ENCODE peak calls at places on chromosomes 13 and 19, in eight cellular contexts. One of them, this sample, is unnamed.

GRCh38 chr19:10499550-10500246 is 3.5 kb downstream of the KEAP1 start:
- DNase-seq in right lobe of liver: peak
- DNase-seq in hepatocyte: no peak
- DNase-seq in HCT116: no peak
- DNase-seq in fibroblast of the aortic adventitia: no peak
- DNase-seq in uterus: no peak
- DNase-seq in PC-3: no peak
- DNase-seq in GM23338: peak
- DNase-seq in this sample: peak

GRCh38 chr13:26816876-26817275 is 56.3 kb upstream of the GPR12 start:
- DNase-seq in HCT116: no peak
- DNase-seq in PC-3: no peak
- DNase-seq in right lobe of liver: no peak
- DNase-seq in uterus: no peak
- DNase-seq in hepatocyte: no peak
- DNase-seq in GM23338: no peak
- DNase-seq in fibroblast of the aortic adventitia: no peak
- DNase-seq in this sample: no peak

GRCh38 chr19:48806518-48806817 is 4.4 kb downstream of the BCAT2 start:
- DNase-seq in GM23338: peak
- DNase-seq in HCT116: no peak
- DNase-seq in fibroblast of the aortic adventitia: no peak
- DNase-seq in hepatocyte: no peak
- DNase-seq in right lobe of liver: no peak
- DNase-seq in uterus: peak
- DNase-seq in PC-3: no peak
- DNase-seq in this sample: no peak

GRCh38 chr19:3057275-3057714 is 5.0 kb downstream of the TLE5 start:
- DNase-seq in HCT116: no peak
- DNase-seq in uterus: peak
- DNase-seq in GM23338: no peak
- DNase-seq in fibroblast of the aortic adventitia: peak
- DNase-seq in PC-3: peak
- DNase-seq in hepatocyte: peak
- DNase-seq in right lobe of liver: peak
- DNase-seq in this sample: no peak

GRCh38 chr19:1169921-1170885 is 3.9 kb downstream of the SBNO2 start:
- DNase-seq in right lobe of liver: no peak
- DNase-seq in PC-3: peak
- DNase-seq in fibroblast of the aortic adventitia: peak
- DNase-seq in hepatocyte: no peak
- DNase-seq in GM23338: no peak
- DNase-seq in uterus: peak
- DNase-seq in HCT116: no peak
- DNase-seq in this sample: no peak

GRCh38 chr13:39016789-39017188 is 21.1 kb downstream of the PROSER1 start:
- DNase-seq in HCT116: peak
- DNase-seq in right lobe of liver: no peak
- DNase-seq in uterus: no peak
- DNase-seq in fibroblast of the aortic adventitia: peak
- DNase-seq in hepatocyte: peak
- DNase-seq in GM23338: peak
- DNase-seq in PC-3: peak
- DNase-seq in this sample: peak

GRCh38 chr13:29260684-29261083 is 334.8 kb downstream of the SLC7A1 start:
- DNase-seq in hepatocyte: peak
- DNase-seq in PC-3: no peak
- DNase-seq in uterus: no peak
- DNase-seq in fibroblast of the aortic adventitia: no peak
- DNase-seq in HCT116: no peak
- DNase-seq in right lobe of liver: no peak
- DNase-seq in GM23338: peak
- DNase-seq in this sample: no peak

GRCh38 chr13:86946734-86947133 is 724.4 kb upstream of the SLITRK5 start:
- DNase-seq in hepatocyte: no peak
- DNase-seq in GM23338: peak
- DNase-seq in HCT116: no peak
- DNase-seq in fibroblast of the aortic adventitia: no peak
- DNase-seq in uterus: no peak
- DNase-seq in right lobe of liver: no peak
- DNase-seq in PC-3: no peak
- DNase-seq in this sample: peak

GRCh38 chr19:18439025-18439909 is 1.3 kb upstream of the ISYNA1 start:
- DNase-seq in GM23338: peak
- DNase-seq in fibroblast of the aortic adventitia: peak
- DNase-seq in PC-3: peak
- DNase-seq in HCT116: no peak
- DNase-seq in hepatocyte: no peak
- DNase-seq in right lobe of liver: no peak
- DNase-seq in uterus: no peak
- DNase-seq in this sample: no peak

GRCh38 chr13:88764103-88764502 is 1092.9 kb downstream of the SLITRK5 start:
- DNase-seq in PC-3: no peak
- DNase-seq in uterus: no peak
- DNase-seq in HCT116: no peak
- DNase-seq in right lobe of liver: no peak
- DNase-seq in GM23338: peak
- DNase-seq in hepatocyte: no peak
- DNase-seq in fibroblast of the aortic adventitia: no peak
- DNase-seq in this sample: no peak

GRCh38 chr19:919157-920050 is 2.3 kb downstream of the KISS1R start:
- DNase-seq in uterus: no peak
- DNase-seq in fibroblast of the aortic adventitia: no peak
- DNase-seq in right lobe of liver: no peak
- DNase-seq in GM23338: peak
- DNase-seq in PC-3: peak
- DNase-seq in hepatocyte: peak
- DNase-seq in HCT116: no peak
- DNase-seq in this sample: peak

GRCh38 chr13:98664047-98664446 is 87.1 kb upstream of the STK24 start:
- DNase-seq in hepatocyte: no peak
- DNase-seq in PC-3: peak
- DNase-seq in HCT116: peak
- DNase-seq in GM23338: no peak
- DNase-seq in uterus: no peak
- DNase-seq in right lobe of liver: no peak
- DNase-seq in fibroblast of the aortic adventitia: peak
- DNase-seq in this sample: no peak

GRCh38 chr19:47093841-47094240 is 19.7 kb downstream of the ZC3H4 start:
- DNase-seq in right lobe of liver: no peak
- DNase-seq in hepatocyte: no peak
- DNase-seq in HCT116: no peak
- DNase-seq in GM23338: no peak
- DNase-seq in fibroblast of the aortic adventitia: no peak
- DNase-seq in PC-3: no peak
- DNase-seq in uterus: no peak
- DNase-seq in this sample: peak

GRCh38 chr19:47094557-47095517 is 18.7 kb downstream of the ZC3H4 start:
- DNase-seq in hepatocyte: peak
- DNase-seq in uterus: no peak
- DNase-seq in GM23338: no peak
- DNase-seq in HCT116: no peak
- DNase-seq in fibroblast of the aortic adventitia: no peak
- DNase-seq in right lobe of liver: no peak
- DNase-seq in PC-3: no peak
- DNase-seq in this sample: peak

GRCh38 chr19:47097396-47098217 is 16.0 kb downstream of the ZC3H4 start:
- DNase-seq in GM23338: no peak
- DNase-seq in right lobe of liver: no peak
- DNase-seq in HCT116: no peak
- DNase-seq in uterus: no peak
- DNase-seq in fibroblast of the aortic adventitia: peak
- DNase-seq in hepatocyte: no peak
- DNase-seq in PC-3: no peak
- DNase-seq in this sample: no peak

GRCh38 chr19:47096721-47097120 is 16.9 kb downstream of the ZC3H4 start:
- DNase-seq in uterus: no peak
- DNase-seq in HCT116: no peak
- DNase-seq in right lobe of liver: no peak
- DNase-seq in GM23338: no peak
- DNase-seq in PC-3: no peak
- DNase-seq in fibroblast of the aortic adventitia: no peak
- DNase-seq in hepatocyte: no peak
- DNase-seq in this sample: no peak

DNA sequence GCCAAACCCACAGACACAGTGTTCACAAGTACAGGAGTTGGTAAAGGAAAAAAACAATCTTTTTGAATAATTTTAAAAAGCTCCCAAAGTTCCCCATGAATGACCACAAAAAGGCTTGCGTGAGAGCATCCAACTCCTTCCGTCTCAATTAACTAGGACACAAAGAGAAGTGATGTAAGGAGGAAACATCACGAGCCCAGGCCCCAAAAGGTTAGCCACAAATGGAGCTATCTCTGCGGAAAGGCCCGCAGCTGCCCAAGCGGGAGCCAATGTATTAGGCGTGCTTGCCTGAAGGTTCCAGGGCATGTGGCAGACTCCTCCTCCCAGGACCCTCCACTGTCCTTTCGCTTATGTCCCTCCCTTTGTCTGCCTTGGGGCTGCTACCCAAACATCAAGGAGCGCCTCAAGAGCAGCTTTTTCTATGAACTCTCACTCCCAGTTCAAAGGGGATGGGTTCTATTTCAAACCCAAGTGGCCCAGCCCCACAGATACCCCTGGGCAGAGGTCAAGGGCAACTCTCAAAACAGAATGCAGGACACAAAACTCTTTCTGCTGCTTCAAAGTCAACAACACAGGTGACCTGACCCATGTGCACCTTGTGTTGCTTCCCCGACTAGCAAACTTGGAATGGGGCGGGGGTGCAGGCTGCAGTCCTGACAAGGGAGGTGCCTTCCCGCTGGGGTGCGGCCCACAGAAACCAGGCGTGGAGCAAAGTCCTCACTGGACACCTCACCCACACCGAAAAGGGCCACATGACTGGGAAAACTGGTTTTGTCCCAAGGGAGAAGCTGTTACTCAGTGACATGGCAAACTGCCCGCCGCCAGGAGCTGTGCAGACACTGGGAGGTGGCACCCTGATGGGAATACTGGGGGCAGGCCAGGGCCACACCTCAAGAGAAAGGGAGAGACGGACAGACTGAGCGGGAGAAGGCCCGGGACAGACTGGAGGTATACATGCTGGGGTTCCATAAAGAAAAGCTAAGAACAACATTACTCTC is 17.6 kb downstream of the ZC3H4 start:
- DNase-seq in fibroblast of the aortic adventitia: peak
- DNase-seq in right lobe of liver: peak
- DNase-seq in uterus: no peak
- DNase-seq in PC-3: peak
- DNase-seq in HCT116: peak
- DNase-seq in GM23338: peak
- DNase-seq in hepatocyte: peak
- DNase-seq in this sample: no peak
- TF ChIP-seq CTCF in fibroblast of the aortic adventitia: no peak
- TF ChIP-seq CTCF in right lobe of liver: no peak
- TF ChIP-seq CTCF in uterus: no peak
- TF ChIP-seq CTCF in PC-3: no peak
- TF ChIP-seq CTCF in HCT116: no peak
- TF ChIP-seq CTCF in GM23338: no peak
- TF ChIP-seq CTCF in hepatocyte: no peak
- TF ChIP-seq CTCF in this sample: no peak

GRCh38 chr13:51179432-51179971 is 42.7 kb upstream of the FAM124A start:
- DNase-seq in HCT116: no peak
- DNase-seq in uterus: no peak
- DNase-seq in GM23338: no peak
- DNase-seq in right lobe of liver: no peak
- DNase-seq in fibroblast of the aortic adventitia: no peak
- DNase-seq in PC-3: no peak
- DNase-seq in hepatocyte: no peak
- DNase-seq in this sample: no peak

GRCh38 chr13:51180853-51181511 is 41.2 kb upstream of the FAM124A start:
- DNase-seq in GM23338: peak
- DNase-seq in uterus: no peak
- DNase-seq in right lobe of liver: no peak
- DNase-seq in HCT116: no peak
- DNase-seq in fibroblast of the aortic adventitia: no peak
- DNase-seq in hepatocyte: no peak
- DNase-seq in PC-3: no peak
- DNase-seq in this sample: no peak

GRCh38 chr13:51175639-51176038 is 46.6 kb upstream of the FAM124A start:
- DNase-seq in right lobe of liver: no peak
- DNase-seq in fibroblast of the aortic adventitia: no peak
- DNase-seq in PC-3: no peak
- DNase-seq in HCT116: no peak
- DNase-seq in uterus: no peak
- DNase-seq in GM23338: no peak
- DNase-seq in hepatocyte: no peak
- DNase-seq in this sample: no peak

GRCh38 chr13:51177188-51177587 is 45.0 kb upstream of the FAM124A start:
- DNase-seq in PC-3: no peak
- DNase-seq in right lobe of liver: no peak
- DNase-seq in uterus: no peak
- DNase-seq in HCT116: no peak
- DNase-seq in GM23338: no peak
- DNase-seq in hepatocyte: no peak
- DNase-seq in fibroblast of the aortic adventitia: no peak
- DNase-seq in this sample: no peak

GRCh38 chr13:51178456-51179074 is 43.6 kb upstream of the FAM124A start:
- DNase-seq in fibroblast of the aortic adventitia: no peak
- DNase-seq in PC-3: no peak
- DNase-seq in HCT116: no peak
- DNase-seq in uterus: no peak
- DNase-seq in hepatocyte: no peak
- DNase-seq in GM23338: no peak
- DNase-seq in right lobe of liver: no peak
- DNase-seq in this sample: no peak
- TF ChIP-seq CTCF in fibroblast of the aortic adventitia: no peak
- TF ChIP-seq CTCF in PC-3: no peak
- TF ChIP-seq CTCF in HCT116: no peak
- TF ChIP-seq CTCF in uterus: no peak
- TF ChIP-seq CTCF in hepatocyte: no peak
- TF ChIP-seq CTCF in GM23338: no peak
- TF ChIP-seq CTCF in right lobe of liver: no peak
- TF ChIP-seq CTCF in this sample: no peak

DNA sequence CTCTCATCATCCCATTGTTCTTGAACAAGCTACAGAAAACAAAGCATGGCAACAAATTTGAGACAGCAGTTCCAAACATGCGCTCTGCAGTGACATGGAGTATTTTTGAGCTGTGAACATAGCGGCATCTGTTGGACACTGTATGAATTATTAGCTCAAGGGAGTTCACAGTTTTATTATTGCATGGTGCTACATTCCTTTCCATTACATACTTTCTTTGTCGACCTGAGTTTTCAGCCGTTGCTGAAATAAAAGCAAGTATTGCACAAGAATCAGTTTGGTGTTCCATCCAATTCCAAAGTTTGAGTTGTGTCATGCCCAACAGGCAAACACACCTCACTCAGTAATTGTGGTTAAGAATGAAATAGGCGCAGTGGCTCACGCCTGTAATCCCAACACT is 30.1 kb upstream of the METTL21C start:
- DNase-seq in fibroblast of the aortic adventitia: peak
- DNase-seq in PC-3: peak
- DNase-seq in hepatocyte: peak
- DNase-seq in uterus: no peak
- DNase-seq in GM23338: no peak
- DNase-seq in HCT116: no peak
- DNase-seq in right lobe of liver: no peak
- DNase-seq in this sample: no peak
- TF ChIP-seq CTCF in fibroblast of the aortic adventitia: peak
- TF ChIP-seq CTCF in PC-3: peak
- TF ChIP-seq CTCF in hepatocyte: peak
- TF ChIP-seq CTCF in uterus: peak
- TF ChIP-seq CTCF in GM23338: peak
- TF ChIP-seq CTCF in HCT116: peak
- TF ChIP-seq CTCF in right lobe of liver: peak
- TF ChIP-seq CTCF in this sample: peak

GRCh38 chr13:75566658-75567057 is 17.1 kb downstream of the UCHL3 start:
- DNase-seq in hepatocyte: peak
- DNase-seq in GM23338: peak
- DNase-seq in HCT116: no peak
- DNase-seq in uterus: no peak
- DNase-seq in PC-3: peak
- DNase-seq in fibroblast of the aortic adventitia: peak
- DNase-seq in right lobe of liver: no peak
- DNase-seq in this sample: no peak
- TF ChIP-seq CTCF in hepatocyte: peak
- TF ChIP-seq CTCF in GM23338: peak
- TF ChIP-seq CTCF in HCT116: peak
- TF ChIP-seq CTCF in uterus: no peak
- TF ChIP-seq CTCF in PC-3: peak
- TF ChIP-seq CTCF in fibroblast of the aortic adventitia: peak
- TF ChIP-seq CTCF in right lobe of liver: peak
- TF ChIP-seq CTCF in this sample: peak